ENCODE peak calls at places on chromosomes 4 and X, in six cellular contexts. O, I, X, H, E and T are unnamed samples.

GRCh38 chrX:40062525-40063193 is 35.1 kb downstream of the BCOR start:
- DNase-seq in O (no peak), I (no peak), X (no peak), H (no peak), E (no peak), T (no peak)

GRCh38 chrX:23118890-23119527 is 119.2 kb downstream of the DDX53 start:
- DNase-seq in O (no peak), I (no peak), X (no peak), H (no peak), E (no peak), T (no peak)

GRCh38 chr4:48687313-48687712 is 92.8 kb downstream of the FRYL start:
- DNase-seq in O (no peak), I (no peak), X (no peak), H (no peak), E (no peak), T (no peak)

GRCh38 chr4:38390962-38391361 is 273.0 kb upstream of the KLF3 start:
- DNase-seq in O (no peak), I (no peak), X (no peak), H (no peak), E (no peak), T (no peak)

GRCh38 chrX:24838624-24839023 is 144.9 kb downstream of the POLA1 start:
- DNase-seq in O (no peak), I (no peak), X (no peak), H (no peak), E (peak; percentile 1), T (peak; percentile 39)

GRCh38 chr4:168648929-168649328 is 152.1 kb downstream of the PALLD start:
- DNase-seq in O (no peak), I (no peak), X (no peak), H (no peak), E (no peak), T (no peak)

GRCh38 chr4:118348886-118349285 is 3.9 kb downstream of the PRSS12 start:
- DNase-seq in O (no peak), I (no peak), X (no peak), H (no peak), E (no peak), T (peak; percentile 54)

GRCh38 chr4:152917533-152918395 is 18.4 kb upstream of the FHDC1 start:
- DNase-seq in O (no peak), I (no peak), X (no peak), H (no peak), E (no peak), T (no peak)

GRCh38 chrX:37717708-37718107 is 32.1 kb downstream of the XK start:
- DNase-seq in O (no peak), I (no peak), X (no peak), H (no peak), E (no peak), T (no peak)

GRCh38 chr4:14125375-14126129 is 498.0 kb upstream of the BOD1L1 start:
- DNase-seq in O (no peak), I (no peak), X (no peak), H (no peak), E (peak; percentile 7), T (peak; percentile 69)

GRCh38 chrX:10496345-10496965 is 123.9 kb downstream of the MID1 start:
- DNase-seq in O (no peak), I (no peak), X (no peak), H (no peak), E (no peak), T (no peak)

GRCh38 chrX:38669425-38669824 is 108.1 kb downstream of the TSPAN7 start:
- DNase-seq in O (no peak), I (no peak), X (no peak), H (no peak), E (no peak), T (no peak)

GRCh38 chr4:8109406-8110065 is 49.1 kb downstream of the ABLIM2 start:
- DNase-seq in O (no peak), I (no peak), X (peak; percentile 77), H (no peak), E (no peak), T (no peak)

GRCh38 chr4:106650701-106651100 is 282.1 kb upstream of the GIMD1 start:
- DNase-seq in O (no peak), I (no peak), X (no peak), H (no peak), E (no peak), T (no peak)

GRCh38 chrX:40094900-40095587 is 2.7 kb downstream of the BCOR start:
- DNase-seq in O (no peak), I (no peak), X (no peak), H (no peak), E (no peak), T (no peak)

GRCh38 chrX:133053854-133054565 is 42.9 kb downstream of the USP26 start:
- DNase-seq in O (no peak), I (no peak), X (no peak), H (no peak), E (no peak), T (no peak)

GRCh38 chr4:73701116-73701515 is 39.3 kb upstream of the CXCL8 start:
- DNase-seq in O (no peak), I (no peak), X (no peak), H (no peak), E (no peak), T (no peak)

GRCh38 chr4:150769235-150769634 is 187.3 kb downstream of the MAB21L2 start:
- DNase-seq in O (no peak), I (no peak), X (no peak), H (no peak), E (no peak), T (peak; percentile 47)

GRCh38 chr4:159105761-159106243 is 2.9 kb downstream of the RAPGEF2 start:
- DNase-seq in O (no peak), I (no peak), X (no peak), H (no peak), E (peak; percentile 75), T (peak; percentile 16)

GRCh38 chr4:7052923-7053715 is 9.9 kb downstream of the TADA2B start:
- DNase-seq in O (no peak), I (peak; percentile 78), X (peak; percentile 81), H (no peak), E (no peak), T (peak; percentile 66)

GRCh38 chrX:69746051-69746450 is 130.1 kb downstream of the EDA start:
- DNase-seq in O (no peak), I (no peak), X (no peak), H (no peak), E (no peak), T (no peak)

GRCh38 chr4:112853662-112854256 is 195.7 kb upstream of the ANK2 start:
- DNase-seq in O (no peak), I (no peak), X (no peak), H (no peak), E (no peak), T (peak; percentile 2)

GRCh38 chr4:40584517-40585141 is 45.0 kb downstream of the RBM47 start:
- DNase-seq in O (no peak), I (no peak), X (no peak), H (no peak), E (no peak), T (no peak)

GRCh38 chr4:2596153-2596552 is 59.7 kb downstream of the FAM193A start:
- DNase-seq in O (no peak), I (no peak), X (no peak), H (no peak), E (no peak), T (no peak)

GRCh38 chr4:140151700-140152014 is 2.3 kb downstream of the MAML3 start:
- DNase-seq in O (peak; percentile 73), I (peak; percentile 84), X (peak; percentile 84), H (peak; percentile 37), E (no peak), T (peak; percentile 90)

GRCh38 chr4:37802068-37802666 is 24.3 kb upstream of the PGM2 start:
- DNase-seq in O (peak; percentile 57), I (no peak), X (peak; percentile 85), H (no peak), E (no peak), T (peak; percentile 56)

GRCh38 chr4:124940387-124940786 is 227.9 kb upstream of the ANKRD50 start:
- DNase-seq in O (no peak), I (no peak), X (no peak), H (no peak), E (no peak), T (no peak)

GRCh38 chr4:113646456-113646809 is 115.1 kb downstream of the CAMK2D start:
- DNase-seq in O (peak; percentile 62), I (no peak), X (no peak), H (no peak), E (no peak), T (no peak)

GRCh38 chr4:86972997-86973396 is 38.2 kb downstream of the AFF1 start:
- DNase-seq in O (no peak), I (peak; percentile 48), X (no peak), H (no peak), E (no peak), T (peak; percentile 93)